ENCODE peak calls at places on chromosomes 1 and 21, in nine cellular contexts. C, Y, D, B, X, K, H, I and V are unnamed samples.
A peak's percentile ranks its signal among the peaks of the same experiment; 100 is the strongest.

GRCh38 chr1:206828765-206829164 is 36.7 kb upstream of the IL20 start:
- DNase-seq in C (no peak), Y (no peak), D (no peak), B (no peak), X (no peak), K (no peak), H (no peak), I (no peak), V (no peak)

GRCh38 chr1:32759997-32760623 is 57.0 kb downstream of the YARS1 start:
- DNase-seq in C (no peak), Y (peak; percentile 96), D (no peak), B (peak; percentile 53), X (no peak), K (no peak), H (no peak), I (no peak), V (peak; percentile 96)

GRCh38 chr21:44090332-44090731 is 16.9 kb upstream of the PWP2 start:
- DNase-seq in C (no peak), Y (peak; percentile 91), D (no peak), B (no peak), X (no peak), K (no peak), H (no peak), I (peak; percentile 7), V (no peak)

GRCh38 chr21:37593015-37593414 is 226.4 kb downstream of the DYRK1A start:
- DNase-seq in C (no peak), Y (no peak), D (no peak), B (no peak), X (no peak), K (no peak), H (no peak), I (no peak), V (no peak)

GRCh38 chr1:53326598-53327182 is 1.2 kb downstream of the LRP8 start:
- DNase-seq in C (no peak), Y (peak; percentile 82), D (no peak), B (no peak), X (no peak), K (peak; percentile 53), H (no peak), I (no peak), V (peak; percentile 54)

GRCh38 chr1:161440312-161440894 is 64.9 kb upstream of the FCGR2A start:
- DNase-seq in C (peak; percentile 35), Y (peak; percentile 76), D (peak; percentile 62), B (no peak), X (peak; percentile 59), K (peak; percentile 84), H (no peak), I (peak; percentile 71), V (peak; percentile 81)

GRCh38 chr1:147109041-147109440 is 63.2 kb downstream of the PRKAB2 start:
- DNase-seq in C (no peak), Y (no peak), D (no peak), B (no peak), X (no peak), K (no peak), H (no peak), I (no peak), V (no peak)

GRCh38 chr1:184085667-184086066 is 34.1 kb downstream of the TSEN15 start:
- DNase-seq in C (no peak), Y (no peak), D (no peak), B (no peak), X (no peak), K (no peak), H (no peak), I (no peak), V (no peak)

GRCh38 chr1:231162970-231163830 is 1.3 kb downstream of the TRIM67 start:
- DNase-seq in C (no peak), Y (no peak), D (no peak), B (no peak), X (no peak), K (no peak), H (no peak), I (no peak), V (no peak)

GRCh38 chr1:145995964-145996432 is 381 bp downstream of the TXNIP start:
- DNase-seq in C (no peak), Y (peak; percentile 49), D (no peak), B (no peak), X (no peak), K (no peak), H (no peak), I (no peak), V (no peak)

GRCh38 chr1:208149776-208150514 is 94.2 kb downstream of the PLXNA2 start:
- DNase-seq in C (no peak), Y (peak; percentile 72), D (no peak), B (no peak), X (no peak), K (no peak), H (no peak), I (no peak), V (no peak)

GRCh38 chr1:115456441-115456961 is 118.5 kb upstream of the NGF start:
- DNase-seq in C (no peak), Y (no peak), D (no peak), B (no peak), X (no peak), K (no peak), H (no peak), I (no peak), V (no peak)

GRCh38 chr1:23807453-23807852 is 6.9 kb upstream of the GALE start:
- DNase-seq in C (no peak), Y (no peak), D (no peak), B (no peak), X (no peak), K (no peak), H (no peak), I (no peak), V (no peak)

GRCh38 chr1:117571496-117571895 is 34.4 kb upstream of the TENT5C start:
- DNase-seq in C (no peak), Y (no peak), D (no peak), B (no peak), X (no peak), K (peak; percentile 8), H (no peak), I (no peak), V (no peak)

GRCh38 chr1:94883688-94884087 is 43.2 kb downstream of the CNN3 start:
- DNase-seq in C (peak; percentile 19), Y (no peak), D (no peak), B (peak; percentile 23), X (no peak), K (no peak), H (no peak), I (no peak), V (no peak)

GRCh38 chr1:67840449-67840848 is 7.2 kb upstream of the GNG12 start:
- DNase-seq in C (no peak), Y (no peak), D (no peak), B (no peak), X (no peak), K (no peak), H (no peak), I (no peak), V (no peak)

GRCh38 chr21:41120997-41121396 is 47.0 kb upstream of the BACE2 start:
- DNase-seq in C (no peak), Y (no peak), D (no peak), B (no peak), X (no peak), K (no peak), H (no peak), I (no peak), V (no peak)